ENCODE peak calls at places on chromosomes 1 and 21, in six cellular contexts. One of them, this sample, is unnamed.

GRCh38 chr1:242426271-242426905 is 98.1 kb downstream of the PLD5 start:
- DNase-seq in tibial nerve: no peak
- DNase-seq in breast epithelium: no peak
- DNase-seq in NB4: no peak
- DNase-seq in GM12892: no peak
- DNase-seq in heart left ventricle: no peak
- DNase-seq in this sample: no peak

GRCh38 chr1:199859525-199859924 is 168.0 kb upstream of the NR5A2 start:
- DNase-seq in tibial nerve: no peak
- DNase-seq in breast epithelium: no peak
- DNase-seq in NB4: peak; percentile 78
- DNase-seq in GM12892: no peak
- DNase-seq in heart left ventricle: no peak
- DNase-seq in this sample: peak; percentile 44

GRCh38 chr1:214515544-214516433 is 35.6 kb downstream of the PTPN14 start:
- DNase-seq in tibial nerve: no peak
- DNase-seq in breast epithelium: no peak
- DNase-seq in NB4: no peak
- DNase-seq in GM12892: no peak
- DNase-seq in heart left ventricle: no peak
- DNase-seq in this sample: no peak

GRCh38 chr1:107787299-107787698 is 177.7 kb downstream of the VAV3 start:
- DNase-seq in tibial nerve: no peak
- DNase-seq in breast epithelium: no peak
- DNase-seq in NB4: peak; percentile 48
- DNase-seq in GM12892: no peak
- DNase-seq in heart left ventricle: no peak
- DNase-seq in this sample: no peak

GRCh38 chr1:22500476-22500875 is 48.8 kb downstream of the ZBTB40 start:
- DNase-seq in tibial nerve: no peak
- DNase-seq in breast epithelium: no peak
- DNase-seq in NB4: no peak
- DNase-seq in GM12892: no peak
- DNase-seq in heart left ventricle: no peak
- DNase-seq in this sample: peak; percentile 81

GRCh38 chr1:38235705-38236104 is 189.1 kb upstream of the POU3F1 start:
- DNase-seq in tibial nerve: no peak
- DNase-seq in breast epithelium: no peak
- DNase-seq in NB4: no peak
- DNase-seq in GM12892: no peak
- DNase-seq in heart left ventricle: no peak
- DNase-seq in this sample: no peak

GRCh38 chr1:7011826-7012225 is 226.6 kb downstream of the CAMTA1 start:
- DNase-seq in tibial nerve: no peak
- DNase-seq in breast epithelium: no peak
- DNase-seq in NB4: no peak
- DNase-seq in GM12892: no peak
- DNase-seq in heart left ventricle: no peak
- DNase-seq in this sample: no peak

GRCh38 chr1:225896937-225897549 is 8.1 kb upstream of the LEFTY1 start:
- DNase-seq in tibial nerve: no peak
- DNase-seq in breast epithelium: no peak
- DNase-seq in NB4: no peak
- DNase-seq in GM12892: peak; percentile 84
- DNase-seq in heart left ventricle: no peak
- DNase-seq in this sample: peak; percentile 61

GRCh38 chr1:209106237-209106741 is 477.2 kb upstream of the CAMK1G start:
- DNase-seq in tibial nerve: no peak
- DNase-seq in breast epithelium: no peak
- DNase-seq in NB4: no peak
- DNase-seq in GM12892: no peak
- DNase-seq in heart left ventricle: no peak
- DNase-seq in this sample: no peak

GRCh38 chr1:189269011-189269410 is 1208.7 kb downstream of the BRINP3 start:
- DNase-seq in tibial nerve: no peak
- DNase-seq in breast epithelium: no peak
- DNase-seq in NB4: peak; percentile 35
- DNase-seq in GM12892: no peak
- DNase-seq in heart left ventricle: no peak
- DNase-seq in this sample: no peak

GRCh38 chr21:39175154-39175553 is 8.1 kb downstream of the PSMG1 start:
- DNase-seq in tibial nerve: no peak
- DNase-seq in breast epithelium: no peak
- DNase-seq in NB4: peak; percentile 18
- DNase-seq in GM12892: no peak
- DNase-seq in heart left ventricle: no peak
- DNase-seq in this sample: no peak

GRCh38 chr1:211490821-211491415 is 1.0 kb downstream of the RD3 start:
- DNase-seq in tibial nerve: no peak
- DNase-seq in breast epithelium: no peak
- DNase-seq in NB4: no peak
- DNase-seq in GM12892: no peak
- DNase-seq in heart left ventricle: no peak
- DNase-seq in this sample: no peak

GRCh38 chr1:165426745-165427144 is 18.2 kb downstream of the RXRG start:
- DNase-seq in tibial nerve: no peak
- DNase-seq in breast epithelium: no peak
- DNase-seq in NB4: no peak
- DNase-seq in GM12892: no peak
- DNase-seq in heart left ventricle: no peak
- DNase-seq in this sample: no peak

GRCh38 chr1:116111196-116112021 is at the start of gene MAB21L3:
- DNase-seq in tibial nerve: no peak
- DNase-seq in breast epithelium: no peak
- DNase-seq in NB4: no peak
- DNase-seq in GM12892: no peak
- DNase-seq in heart left ventricle: no peak
- DNase-seq in this sample: no peak

GRCh38 chr1:63523738-63524137 is 413 bp downstream of the EFCAB7 start:
- DNase-seq in tibial nerve: no peak
- DNase-seq in breast epithelium: no peak
- DNase-seq in NB4: no peak
- DNase-seq in GM12892: no peak
- DNase-seq in heart left ventricle: no peak
- DNase-seq in this sample: peak; percentile 6

GRCh38 chr21:17497345-17497744 is 15.5 kb upstream of the CXADR start:
- DNase-seq in tibial nerve: no peak
- DNase-seq in breast epithelium: no peak
- DNase-seq in NB4: no peak
- DNase-seq in GM12892: no peak
- DNase-seq in heart left ventricle: no peak
- DNase-seq in this sample: no peak

GRCh38 chr1:65845758-65846060 is 53.0 kb downstream of the PDE4B start:
- DNase-seq in tibial nerve: no peak
- DNase-seq in breast epithelium: no peak
- DNase-seq in NB4: peak; percentile 37
- DNase-seq in GM12892: no peak
- DNase-seq in heart left ventricle: no peak
- DNase-seq in this sample: no peak

GRCh38 chr1:66571789-66572188 is 37.8 kb downstream of the SGIP1 start:
- DNase-seq in tibial nerve: no peak
- DNase-seq in breast epithelium: no peak
- DNase-seq in NB4: no peak
- DNase-seq in GM12892: no peak
- DNase-seq in heart left ventricle: no peak
- DNase-seq in this sample: no peak

GRCh38 chr1:168917796-168918195 is 188.7 kb upstream of the ATP1B1 start:
- DNase-seq in tibial nerve: no peak
- DNase-seq in breast epithelium: no peak
- DNase-seq in NB4: no peak
- DNase-seq in GM12892: no peak
- DNase-seq in heart left ventricle: no peak
- DNase-seq in this sample: no peak

GRCh38 chr1:94667716-94668282 is 126.2 kb upstream of the F3 start:
- DNase-seq in tibial nerve: no peak
- DNase-seq in breast epithelium: no peak
- DNase-seq in NB4: no peak
- DNase-seq in GM12892: no peak
- DNase-seq in heart left ventricle: no peak
- DNase-seq in this sample: no peak

GRCh38 chr1:14713077-14713476 is 114.6 kb downstream of the KAZN start:
- DNase-seq in tibial nerve: no peak
- DNase-seq in breast epithelium: no peak
- DNase-seq in NB4: no peak
- DNase-seq in GM12892: no peak
- DNase-seq in heart left ventricle: no peak
- DNase-seq in this sample: no peak

GRCh38 chr1:229952670-229953520 is 114.1 kb upstream of the GALNT2 start:
- DNase-seq in tibial nerve: no peak
- DNase-seq in breast epithelium: no peak
- DNase-seq in NB4: no peak
- DNase-seq in GM12892: no peak
- DNase-seq in heart left ventricle: no peak
- DNase-seq in this sample: no peak

GRCh38 chr1:224502459-224503160 is 68.0 kb upstream of the WDR26 start:
- DNase-seq in tibial nerve: no peak
- DNase-seq in breast epithelium: no peak
- DNase-seq in NB4: peak; percentile 63
- DNase-seq in GM12892: no peak
- DNase-seq in heart left ventricle: no peak
- DNase-seq in this sample: peak; percentile 63

GRCh38 chr1:87084247-87084836 is 169.9 kb downstream of the HS2ST1 start:
- DNase-seq in tibial nerve: no peak
- DNase-seq in breast epithelium: no peak
- DNase-seq in NB4: peak; percentile 31
- DNase-seq in GM12892: no peak
- DNase-seq in heart left ventricle: no peak
- DNase-seq in this sample: no peak

GRCh38 chr1:115596080-115596795 is 45.5 kb upstream of the VANGL1 start:
- DNase-seq in tibial nerve: no peak
- DNase-seq in breast epithelium: no peak
- DNase-seq in NB4: no peak
- DNase-seq in GM12892: no peak
- DNase-seq in heart left ventricle: no peak
- DNase-seq in this sample: no peak

GRCh38 chr1:41404308-41404755 is 43.1 kb downstream of the FOXO6 start:
- DNase-seq in tibial nerve: no peak
- DNase-seq in breast epithelium: no peak
- DNase-seq in NB4: peak; percentile 34
- DNase-seq in GM12892: no peak
- DNase-seq in heart left ventricle: no peak
- DNase-seq in this sample: no peak

GRCh38 chr1:248840946-248841345 is 2.9 kb downstream of the ZNF672 start:
- DNase-seq in tibial nerve: no peak
- DNase-seq in breast epithelium: no peak
- DNase-seq in NB4: no peak
- DNase-seq in GM12892: no peak
- DNase-seq in heart left ventricle: no peak
- DNase-seq in this sample: no peak

GRCh38 chr1:248839168-248839555 is 1.1 kb downstream of the ZNF672 start:
- DNase-seq in tibial nerve: no peak
- DNase-seq in breast epithelium: no peak
- DNase-seq in NB4: no peak
- DNase-seq in GM12892: no peak
- DNase-seq in heart left ventricle: no peak
- DNase-seq in this sample: no peak

GRCh38 chr1:248837045-248837793 is 805 bp upstream of the ZNF672 start:
- DNase-seq in tibial nerve: no peak
- DNase-seq in breast epithelium: no peak
- DNase-seq in NB4: no peak
- DNase-seq in GM12892: no peak
- DNase-seq in heart left ventricle: no peak
- DNase-seq in this sample: peak; percentile 50

GRCh38 chr1:248838357-248839167 is 538 bp downstream of the ZNF672 start:
- DNase-seq in tibial nerve: peak; percentile 72
- DNase-seq in breast epithelium: peak; percentile 91
- DNase-seq in NB4: peak; percentile 90
- DNase-seq in GM12892: peak; percentile 72
- DNase-seq in heart left ventricle: peak; percentile 93
- DNase-seq in this sample: peak; percentile 91

DNA sequence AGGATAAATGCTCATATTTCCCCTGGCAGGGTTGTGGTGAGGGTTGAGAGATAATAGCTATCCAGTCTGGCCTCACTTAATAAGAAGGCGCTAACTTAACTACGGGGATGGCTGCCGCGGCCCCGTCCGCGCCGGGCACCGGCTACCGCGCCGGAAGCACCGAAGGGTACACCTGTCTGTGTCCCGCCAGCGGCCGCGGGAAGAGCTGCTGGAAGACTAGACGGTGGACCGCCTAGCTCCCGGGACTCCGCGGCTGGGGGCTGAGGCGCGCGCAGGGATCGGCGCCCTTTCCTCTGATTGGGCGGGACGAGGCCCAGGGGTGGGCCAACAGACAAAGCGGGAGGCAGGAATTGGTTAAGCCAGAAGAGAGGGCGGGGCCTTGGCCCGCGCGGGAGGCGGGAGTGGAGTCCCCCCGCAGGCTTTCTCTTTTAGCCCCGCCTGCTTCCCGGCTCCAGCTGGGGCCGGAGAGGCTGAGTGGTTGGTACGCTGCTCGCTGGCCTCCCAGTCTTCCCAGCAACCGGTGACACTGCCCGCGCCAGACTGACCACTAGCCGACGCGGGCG is at the start of gene ZNF672:
- DNase-seq in tibial nerve: peak; percentile 97
- DNase-seq in breast epithelium: peak; percentile 97
- DNase-seq in NB4: peak; percentile 96
- DNase-seq in GM12892: peak; percentile 91
- DNase-seq in heart left ventricle: peak; percentile 98
- DNase-seq in this sample: peak; percentile 99
- TF ChIP-seq POLR2A in tibial nerve: no peak
- TF ChIP-seq POLR2A in breast epithelium: no peak
- TF ChIP-seq POLR2A in NB4: peak; percentile 64
- TF ChIP-seq POLR2A in GM12892: peak; percentile 72
- TF ChIP-seq POLR2A in heart left ventricle: peak; percentile 57
- TF ChIP-seq POLR2A in this sample: peak; percentile 83

DNA sequence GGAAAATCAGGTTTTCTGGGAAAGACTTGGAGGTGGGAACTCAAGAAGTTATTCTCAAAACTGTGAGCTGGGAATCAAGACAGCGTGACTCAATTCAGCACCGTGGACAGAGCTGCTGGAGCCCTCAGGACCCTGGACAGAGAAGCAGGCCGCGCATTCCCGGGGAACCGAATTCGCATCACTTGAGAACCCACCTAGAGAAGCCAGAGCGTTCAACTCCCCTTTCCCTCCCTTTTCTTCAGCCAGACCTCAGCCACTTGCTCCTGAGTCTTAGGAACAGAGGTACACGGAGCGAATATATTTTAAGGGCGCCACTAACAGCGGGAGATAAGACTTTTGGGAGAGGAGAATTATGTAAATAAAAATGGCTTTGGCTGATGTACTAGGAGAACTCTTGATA is 2.0 kb upstream of the LIN28A start:
- DNase-seq in tibial nerve: peak; percentile 47
- DNase-seq in breast epithelium: peak; percentile 78
- DNase-seq in NB4: peak; percentile 74
- DNase-seq in GM12892: no peak
- DNase-seq in heart left ventricle: peak; percentile 72
- DNase-seq in this sample: peak; percentile 74
- TF ChIP-seq POLR2A in tibial nerve: no peak
- TF ChIP-seq POLR2A in breast epithelium: no peak
- TF ChIP-seq POLR2A in NB4: no peak
- TF ChIP-seq POLR2A in GM12892: no peak
- TF ChIP-seq POLR2A in heart left ventricle: no peak
- TF ChIP-seq POLR2A in this sample: no peak

GRCh38 chr1:45508295-45509151 is 8.4 kb downstream of the MMACHC start:
- DNase-seq in tibial nerve: no peak
- DNase-seq in breast epithelium: no peak
- DNase-seq in NB4: peak; percentile 19
- DNase-seq in GM12892: no peak
- DNase-seq in heart left ventricle: no peak
- DNase-seq in this sample: no peak
- TF ChIP-seq POLR2A in tibial nerve: no peak
- TF ChIP-seq POLR2A in breast epithelium: no peak
- TF ChIP-seq POLR2A in NB4: no peak
- TF ChIP-seq POLR2A in GM12892: peak; percentile 69
- TF ChIP-seq POLR2A in heart left ventricle: no peak
- TF ChIP-seq POLR2A in this sample: no peak

GRCh38 chr1:1919304-1920056 is 401 bp upstream of the TMEM52 start:
- DNase-seq in tibial nerve: peak; percentile 97
- DNase-seq in breast epithelium: peak; percentile 98
- DNase-seq in NB4: peak; percentile 95
- DNase-seq in GM12892: peak; percentile 100
- DNase-seq in heart left ventricle: peak; percentile 99
- DNase-seq in this sample: peak; percentile 100
- TF ChIP-seq POLR2A in tibial nerve: peak; percentile 16
- TF ChIP-seq POLR2A in breast epithelium: no peak
- TF ChIP-seq POLR2A in NB4: no peak
- TF ChIP-seq POLR2A in GM12892: no peak
- TF ChIP-seq POLR2A in heart left ventricle: no peak
- TF ChIP-seq POLR2A in this sample: no peak